ENCODE peak calls at places on chromosomes 13 and 19, in seven cellular contexts. A is foreskin fibroblast, D is colonic mucosa, C is right atrium auricular region, M is HFF-Myc, E is uterus, Y is lower leg skin. V is an unnamed sample.

GRCh38 chr19:16889429-16889882 is 657 bp downstream of the F2RL3 start:
- DNase-seq in D (no peak), E (no peak), M (no peak), Y (no peak), C (no peak), A (no peak), V (no peak)

GRCh38 chr13:114015608-114016295 is 41.9 kb upstream of the C13orf46 start:
- DNase-seq in Y (peak; percentile 95), E (no peak), D (peak; percentile 41), A (peak; percentile 85), C (no peak), M (no peak), V (no peak)

GRCh38 chr13:80574113-80574512 is 233.2 kb upstream of the SPRY2 start:
- DNase-seq in E (no peak), D (no peak), M (no peak), C (no peak), Y (no peak), A (no peak), V (no peak)

GRCh38 chr19:38917921-38918491 is 6.0 kb upstream of the CCER2 start:
- DNase-seq in C (no peak), M (no peak), Y (no peak), E (no peak), A (no peak), D (no peak), V (no peak)

GRCh38 chr13:113802090-113802531 is 43.1 kb downstream of the TMEM255B start:
- DNase-seq in M (peak; percentile 57), C (no peak), A (peak; percentile 84), Y (peak; percentile 89), E (peak; percentile 53), D (peak; percentile 34), V (no peak)

GRCh38 chr13:21673592-21674270 is 2.9 kb downstream of the FGF9 start:
- DNase-seq in D (peak; percentile 56), E (no peak), C (no peak), A (peak; percentile 19), Y (no peak), M (no peak), V (no peak)

GRCh38 chr19:35350591-35350990 is 2.9 kb downstream of the FFAR1 start:
- DNase-seq in C (no peak), E (no peak), A (no peak), M (no peak), Y (peak; percentile 65), D (no peak), V (no peak)

GRCh38 chr13:90185734-90186133 is 1161.8 kb upstream of the MIR17HG start:
- DNase-seq in E (no peak), A (no peak), D (no peak), Y (no peak), C (no peak), M (no peak), V (no peak)

GRCh38 chr13:68574053-68574452 is 1343.9 kb upstream of the PCDH9 start:
- DNase-seq in D (no peak), A (no peak), C (no peak), M (no peak), E (no peak), Y (no peak), V (no peak)

GRCh38 chr13:85833938-85834337 is 34.7 kb upstream of the SLITRK6 start:
- DNase-seq in D (no peak), A (no peak), Y (no peak), E (no peak), C (no peak), M (no peak), V (no peak)

GRCh38 chr19:19256072-19256969 is 16.8 kb downstream of the TM6SF2 start:
- DNase-seq in C (no peak), M (no peak), E (no peak), D (no peak), A (no peak), Y (no peak), V (no peak)

GRCh38 chr19:5156231-5156986 is 184.2 kb downstream of the PTPRS start:
- DNase-seq in C (no peak), M (no peak), Y (peak; percentile 84), E (no peak), D (no peak), A (peak; percentile 14), V (no peak)

GRCh38 chr13:86298741-86299140 is 499.5 kb upstream of the SLITRK6 start:
- DNase-seq in A (no peak), Y (no peak), C (no peak), D (no peak), E (no peak), M (no peak), V (no peak)

GRCh38 chr19:28500982-28501633 is 711.8 kb downstream of the UQCRFS1 start:
- DNase-seq in E (no peak), D (no peak), A (no peak), Y (peak; percentile 59), C (no peak), M (no peak), V (no peak)

GRCh38 chr19:28501979-28502378 is 711.0 kb downstream of the UQCRFS1 start:
- DNase-seq in M (no peak), E (no peak), D (no peak), A (no peak), C (no peak), Y (peak; percentile 29), V (no peak)

GRCh38 chr19:28497887-28498286 is 715.1 kb downstream of the UQCRFS1 start:
- DNase-seq in A (no peak), D (no peak), Y (no peak), M (no peak), C (no peak), E (no peak), V (no peak)

GRCh38 chr19:28498404-28498976 is 714.5 kb downstream of the UQCRFS1 start:
- DNase-seq in C (no peak), A (no peak), M (no peak), D (no peak), Y (no peak), E (no peak), V (no peak)

GRCh38 chr19:28500319-28500718 is 712.6 kb downstream of the UQCRFS1 start:
- DNase-seq in Y (no peak), D (no peak), A (no peak), M (no peak), C (no peak), E (no peak), V (no peak)
- H3K4me3 ChIP-seq in Y (no peak overlapping the region), D (no peak overlapping the region), A (no peak overlapping the region), M (no peak overlapping the region), C (no peak overlapping the region), E (no peak overlapping the region), V (no peak overlapping the region)

GRCh38 chr13:83884141-83884540 is 1.9 kb upstream of the SLITRK1 start:
- DNase-seq in D (no peak), M (no peak), A (no peak), Y (no peak), E (no peak), C (no peak), V (no peak)

GRCh38 chr13:83882626-83882959 is 319 bp upstream of the SLITRK1 start:
- DNase-seq in E (no peak), A (no peak), Y (no peak), M (no peak), D (no peak), C (no peak), V (no peak)

GRCh38 chr13:83881031-83881727 is 1.1 kb downstream of the SLITRK1 start:
- DNase-seq in E (no peak), M (no peak), C (no peak), D (no peak), A (no peak), Y (no peak), V (no peak)

GRCh38 chr13:83881917-83882625 is at the start of gene SLITRK1:
- DNase-seq in E (no peak), Y (peak; percentile 82), D (no peak), M (peak; percentile 4), C (no peak), A (peak; percentile 30), V (no peak)

DNA sequence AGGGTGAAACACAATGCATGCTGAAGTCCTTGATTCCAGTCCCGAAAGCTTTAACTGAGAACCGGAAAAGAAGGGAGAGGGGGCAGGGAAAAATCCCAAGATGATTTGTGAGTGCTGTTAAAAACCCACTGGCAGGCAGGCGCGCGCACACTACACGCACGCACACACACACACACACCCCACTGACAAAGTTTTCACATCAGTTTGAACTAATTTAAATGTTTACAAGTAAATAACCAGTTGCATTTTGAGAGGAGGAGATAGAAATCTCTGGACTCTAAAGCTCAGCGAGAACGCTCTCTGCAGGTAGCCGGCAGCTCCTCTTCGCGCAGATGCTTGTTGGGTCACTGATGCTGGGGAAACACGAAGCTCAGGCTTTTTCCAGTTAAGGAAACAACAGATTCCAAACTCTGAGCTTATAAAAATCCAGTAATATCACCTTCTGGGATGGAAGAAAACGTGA is 818 bp upstream of the SLITRK1 start:
- DNase-seq in M (no peak), E (no peak), A (no peak), Y (no peak), C (no peak), D (no peak), V (no peak)
- TF ChIP-seq CTCF in M (no peak), E (no peak), A (no peak), Y (no peak), C (no peak), D (no peak), V (no peak)

GRCh38 chr19:7636317-7636690 is 606 bp upstream of the STXBP2 start:
- DNase-seq in Y (no peak), D (no peak), A (no peak), E (no peak), M (no peak), C (no peak), V (no peak)

GRCh38 chr19:7635670-7636069 is 1.2 kb upstream of the STXBP2 start:
- DNase-seq in M (no peak), D (no peak), C (no peak), A (no peak), E (no peak), Y (no peak), V (no peak)

GRCh38 chr19:7637374-7638256 is 705 bp downstream of the STXBP2 start:
- DNase-seq in C (peak; percentile 70), Y (no peak), A (no peak), M (no peak), E (no peak), D (peak; percentile 59), V (no peak)

GRCh38 chr19:7638802-7639465 is 2.0 kb downstream of the STXBP2 start:
- DNase-seq in A (no peak), M (no peak), C (no peak), D (no peak), Y (no peak), E (no peak), V (no peak)

DNA sequence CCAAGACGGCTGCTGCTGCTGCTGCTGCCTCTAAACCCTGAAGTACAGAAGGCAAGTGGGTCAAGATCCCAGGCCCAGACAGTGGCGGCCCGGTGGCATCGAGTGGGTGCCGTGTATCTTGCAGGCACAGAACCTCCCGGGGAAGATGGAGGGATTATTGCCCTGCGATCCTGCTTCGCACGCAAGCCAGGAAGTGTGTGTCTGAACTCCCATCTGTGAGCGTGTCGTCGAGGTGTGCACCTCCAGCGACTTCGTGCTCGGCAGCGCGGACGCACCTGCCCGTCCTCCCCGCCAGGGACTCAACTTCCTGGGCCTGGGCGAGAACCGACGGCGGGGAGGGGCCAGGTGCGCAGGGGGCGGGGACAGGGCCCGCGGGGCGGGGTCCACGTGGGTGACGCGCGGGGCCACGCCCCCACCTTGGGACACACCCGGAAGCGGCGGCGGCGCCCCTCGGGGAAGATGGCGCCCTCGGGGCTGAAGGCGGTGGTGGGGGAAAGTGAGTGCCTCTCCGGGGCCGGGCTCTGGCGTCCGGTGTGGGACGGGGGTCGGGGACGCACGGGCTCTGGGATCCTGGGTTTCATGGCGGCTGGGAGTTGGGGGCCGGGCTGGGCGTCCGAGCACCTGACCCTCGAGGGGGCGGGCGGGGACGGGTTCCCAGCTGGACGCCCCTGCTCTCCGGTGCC is at the start of gene STXBP2:
- DNase-seq in C (no peak), A (no peak), Y (peak; percentile 95), M (no peak), D (peak; percentile 91), E (no peak), V (peak; percentile 40)
- H3K4me3 ChIP-seq in C (peak within 1 kb of the TSS; percentile 25), A (no peak within 1 kb of the TSS), Y (peak within 1 kb of the TSS; percentile 29), M (peak within 1 kb of the TSS; percentile 36), D (peak within 1 kb of the TSS; percentile 90), E (no peak within 1 kb of the TSS), V (peak within 1 kb of the TSS; percentile 87)

GRCh38 chr19:49486710-49487276 is 615 bp upstream of the RPL13A start:
- DNase-seq in E (no peak), D (no peak), Y (no peak), C (peak; percentile 65), A (no peak), M (no peak), V (no peak)
- TF ChIP-seq CTCF in E (peak; percentile 17), D (no peak), Y (no peak), C (no peak), A (no peak), M (no peak), V (no peak)